ENCODE peak calls at places on chromosomes 1 and 21, in five cellular contexts. One of them, this sample, is unnamed.
A peak's percentile ranks its signal among the peaks of the same experiment; 100 is the strongest.

GRCh38 chr1:59738591-59739015 is 76.1 kb upstream of the HOOK1 start:
- DNase-seq in NT2/D1: no peak
- DNase-seq in K562: no peak
- DNase-seq in neural progenitor cell: no peak
- DNase-seq in IMR-90: peak; percentile 75
- DNase-seq in this sample: no peak

GRCh38 chr1:50438945-50439344 is 15.7 kb upstream of the DMRTA2 start:
- DNase-seq in K562: no peak
- DNase-seq in IMR-90: peak; percentile 20
- DNase-seq in neural progenitor cell: no peak
- DNase-seq in NT2/D1: no peak
- DNase-seq in this sample: no peak

GRCh38 chr1:235710665-235711064 is 61.1 kb upstream of the GNG4 start:
- DNase-seq in NT2/D1: no peak
- DNase-seq in IMR-90: no peak
- DNase-seq in K562: no peak
- DNase-seq in neural progenitor cell: peak; percentile 15
- DNase-seq in this sample: no peak

GRCh38 chr1:70994753-70995152 is 52.9 kb downstream of the PTGER3 start:
- DNase-seq in neural progenitor cell: no peak
- DNase-seq in IMR-90: no peak
- DNase-seq in K562: no peak
- DNase-seq in NT2/D1: no peak
- DNase-seq in this sample: no peak

GRCh38 chr1:237794071-237794470 is 96.7 kb downstream of the ZP4 start:
- DNase-seq in neural progenitor cell: no peak
- DNase-seq in NT2/D1: no peak
- DNase-seq in K562: no peak
- DNase-seq in IMR-90: no peak
- DNase-seq in this sample: no peak

GRCh38 chr1:99003911-99004269 is 771 bp downstream of the PLPPR5 start:
- DNase-seq in IMR-90: no peak
- DNase-seq in NT2/D1: no peak
- DNase-seq in K562: no peak
- DNase-seq in neural progenitor cell: peak; percentile 28
- DNase-seq in this sample: peak; percentile 62

GRCh38 chr21:17495680-17496079 is 17.2 kb upstream of the CXADR start:
- DNase-seq in K562: no peak
- DNase-seq in IMR-90: no peak
- DNase-seq in neural progenitor cell: peak; percentile 47
- DNase-seq in NT2/D1: no peak
- DNase-seq in this sample: no peak

GRCh38 chr1:200290010-200290685 is 119.7 kb downstream of the ZNF281 start:
- DNase-seq in K562: no peak
- DNase-seq in IMR-90: no peak
- DNase-seq in NT2/D1: peak; percentile 79
- DNase-seq in neural progenitor cell: peak; percentile 54
- DNase-seq in this sample: no peak

GRCh38 chr1:39776400-39776713 is 5.2 kb upstream of the OXCT2 start:
- DNase-seq in K562: no peak
- DNase-seq in NT2/D1: no peak
- DNase-seq in IMR-90: no peak
- DNase-seq in neural progenitor cell: no peak
- DNase-seq in this sample: peak; percentile 81

GRCh38 chr1:22500476-22500875 is 48.8 kb downstream of the ZBTB40 start:
- DNase-seq in neural progenitor cell: no peak
- DNase-seq in K562: no peak
- DNase-seq in NT2/D1: no peak
- DNase-seq in IMR-90: peak; percentile 59
- DNase-seq in this sample: no peak

GRCh38 chr1:109901508-109902145 is 9.0 kb upstream of the CSF1 start:
- DNase-seq in IMR-90: no peak
- DNase-seq in NT2/D1: no peak
- DNase-seq in neural progenitor cell: no peak
- DNase-seq in K562: peak; percentile 91
- DNase-seq in this sample: no peak

GRCh38 chr1:150366416-150367296 is 2.7 kb downstream of the RPRD2 start:
- DNase-seq in K562: no peak
- DNase-seq in neural progenitor cell: no peak
- DNase-seq in NT2/D1: no peak
- DNase-seq in IMR-90: peak; percentile 48
- DNase-seq in this sample: no peak

GRCh38 chr1:175413367-175413766 is 220.8 kb upstream of the KIAA0040 start:
- DNase-seq in NT2/D1: no peak
- DNase-seq in neural progenitor cell: no peak
- DNase-seq in K562: no peak
- DNase-seq in IMR-90: no peak
- DNase-seq in this sample: no peak

GRCh38 chr1:179775009-179775408 is 31.9 kb downstream of the FAM163A start:
- DNase-seq in K562: peak; percentile 54
- DNase-seq in neural progenitor cell: no peak
- DNase-seq in IMR-90: no peak
- DNase-seq in NT2/D1: no peak
- DNase-seq in this sample: no peak

GRCh38 chr1:14980801-14981200 is 172.7 kb upstream of the TMEM51 start:
- DNase-seq in NT2/D1: no peak
- DNase-seq in neural progenitor cell: peak; percentile 36
- DNase-seq in K562: no peak
- DNase-seq in IMR-90: peak; percentile 56
- DNase-seq in this sample: peak; percentile 83

GRCh38 chr1:91752324-91752723 is 133.6 kb downstream of the TGFBR3 start:
- DNase-seq in neural progenitor cell: no peak
- DNase-seq in IMR-90: no peak
- DNase-seq in K562: no peak
- DNase-seq in NT2/D1: no peak
- DNase-seq in this sample: no peak

GRCh38 chr1:210908257-210908656 is 225.7 kb downstream of the KCNH1 start:
- DNase-seq in NT2/D1: no peak
- DNase-seq in neural progenitor cell: no peak
- DNase-seq in K562: no peak
- DNase-seq in IMR-90: no peak
- DNase-seq in this sample: no peak

GRCh38 chr1:32893198-32894018 is 7.1 kb downstream of the HPCA start:
- DNase-seq in K562: peak; percentile 84
- DNase-seq in neural progenitor cell: peak; percentile 86
- DNase-seq in IMR-90: peak; percentile 20
- DNase-seq in NT2/D1: peak; percentile 55
- DNase-seq in this sample: peak; percentile 83

GRCh38 chr21:14591882-14592281 is 45.8 kb upstream of the SAMSN1 start:
- DNase-seq in NT2/D1: no peak
- DNase-seq in IMR-90: no peak
- DNase-seq in K562: no peak
- DNase-seq in neural progenitor cell: no peak
- DNase-seq in this sample: no peak

GRCh38 chr1:116254001-116254400 is 119.0 kb upstream of the ATP1A1 start:
- DNase-seq in NT2/D1: no peak
- DNase-seq in IMR-90: no peak
- DNase-seq in neural progenitor cell: no peak
- DNase-seq in K562: no peak
- DNase-seq in this sample: no peak

GRCh38 chr1:38942664-38943428 is 1.2 kb upstream of the RHBDL2 start:
- DNase-seq in IMR-90: no peak
- DNase-seq in K562: no peak
- DNase-seq in NT2/D1: no peak
- DNase-seq in neural progenitor cell: no peak
- DNase-seq in this sample: no peak

GRCh38 chr1:7454052-7454815 is 316.9 kb upstream of the VAMP3 start:
- DNase-seq in neural progenitor cell: peak; percentile 27
- DNase-seq in NT2/D1: no peak
- DNase-seq in K562: no peak
- DNase-seq in IMR-90: peak; percentile 39
- DNase-seq in this sample: no peak

DNA sequence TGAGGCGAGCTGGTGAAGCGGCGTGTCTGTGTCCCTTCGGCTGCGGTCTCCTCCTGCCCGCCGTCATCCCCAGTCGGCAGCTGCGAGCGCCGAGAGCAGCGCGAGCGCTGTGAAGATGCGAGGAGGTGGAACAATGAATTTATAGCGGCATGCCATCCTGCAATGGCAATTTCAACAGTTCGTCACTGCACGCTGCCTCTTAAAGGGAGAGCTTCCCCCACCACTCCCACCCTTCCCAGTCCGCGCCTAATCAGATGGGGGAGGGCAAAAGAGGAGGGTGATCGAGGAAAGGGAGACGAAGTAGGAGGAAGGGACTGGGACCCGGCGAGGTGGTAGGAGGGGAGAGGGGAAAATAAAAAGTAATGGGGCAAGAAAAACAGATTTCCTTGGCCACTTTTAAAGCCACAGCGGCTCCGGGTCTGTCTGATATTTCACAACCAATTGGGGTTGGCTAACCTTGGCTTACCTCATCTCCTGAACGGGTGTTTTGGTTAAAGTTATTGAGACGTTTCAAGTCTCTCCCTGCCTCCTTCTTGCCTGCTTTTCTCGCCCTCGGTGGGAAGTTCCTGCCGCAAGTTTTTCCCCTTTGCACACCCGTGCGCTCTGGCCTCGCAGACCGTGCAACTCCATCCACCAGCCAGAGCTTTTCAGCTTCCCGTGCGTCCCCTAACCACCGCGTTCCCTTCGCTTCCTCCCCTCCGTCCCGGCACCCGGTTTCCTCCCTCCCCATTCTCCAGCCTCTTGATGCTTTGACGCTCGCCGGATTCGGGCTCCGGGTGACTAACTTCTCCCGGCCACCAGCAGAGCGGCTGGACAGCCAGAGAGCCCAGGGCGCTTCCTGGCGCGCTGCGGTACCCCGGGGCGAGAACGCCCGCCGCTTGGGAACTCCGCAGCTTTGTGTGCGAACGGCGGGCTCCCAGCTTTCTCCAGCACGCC is at the start of gene ADAMTS5:
- DNase-seq in neural progenitor cell: peak; percentile 68
- DNase-seq in K562: no peak
- DNase-seq in IMR-90: peak; percentile 69
- DNase-seq in NT2/D1: no peak
- DNase-seq in this sample: peak; percentile 87
- H3K9ac ChIP-seq in neural progenitor cell: no peak within 1 kb of the TSS
- H3K9ac ChIP-seq in K562: no peak within 1 kb of the TSS
- H3K9ac ChIP-seq in IMR-90: peak within 1 kb of the TSS; percentile 77
- H3K9ac ChIP-seq in NT2/D1: peak within 1 kb of the TSS; percentile 69
- H3K9ac ChIP-seq in this sample: peak within 1 kb of the TSS; percentile 34

GRCh38 chr1:243474384-243474851 is 218.6 kb downstream of the SDCCAG8 start:
- DNase-seq in IMR-90: no peak
- DNase-seq in K562: no peak
- DNase-seq in NT2/D1: no peak
- DNase-seq in neural progenitor cell: peak; percentile 47
- DNase-seq in this sample: peak; percentile 74
- H3K9ac ChIP-seq in IMR-90: no peak overlapping the region
- H3K9ac ChIP-seq in K562: no peak overlapping the region
- H3K9ac ChIP-seq in NT2/D1: no peak overlapping the region
- H3K9ac ChIP-seq in neural progenitor cell: no peak overlapping the region
- H3K9ac ChIP-seq in this sample: no peak overlapping the region

DNA sequence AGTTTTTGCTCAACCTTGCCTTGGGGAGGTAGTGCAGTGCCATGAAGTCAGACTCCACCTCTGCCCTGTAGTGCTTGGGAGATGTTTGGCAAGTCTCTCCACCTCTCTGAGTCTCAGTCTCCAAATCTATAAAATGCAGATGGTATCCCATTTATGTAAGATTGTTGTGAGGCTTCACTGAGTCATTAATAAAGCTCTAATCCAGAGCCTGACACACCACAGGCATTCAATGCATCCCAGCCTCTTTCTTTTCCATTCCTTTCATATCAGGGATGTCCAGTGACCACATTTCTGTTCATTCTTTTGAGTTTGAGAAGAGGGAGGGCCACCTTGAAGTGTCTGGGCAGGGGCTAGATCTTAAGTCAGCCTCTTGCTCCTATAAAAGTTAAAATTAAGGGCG is 37.6 kb upstream of the LMO4 start:
- DNase-seq in NT2/D1: no peak
- DNase-seq in IMR-90: peak; percentile 45
- DNase-seq in neural progenitor cell: no peak
- DNase-seq in K562: no peak
- DNase-seq in this sample: no peak
- H3K9ac ChIP-seq in NT2/D1: no peak overlapping the region
- H3K9ac ChIP-seq in IMR-90: no peak overlapping the region
- H3K9ac ChIP-seq in neural progenitor cell: no peak overlapping the region
- H3K9ac ChIP-seq in K562: no peak overlapping the region
- H3K9ac ChIP-seq in this sample: no peak overlapping the region

GRCh38 chr1:17553970-17554369 is 14.5 kb downstream of the ARHGEF10L start:
- DNase-seq in neural progenitor cell: no peak
- DNase-seq in IMR-90: peak; percentile 85
- DNase-seq in K562: no peak
- DNase-seq in NT2/D1: no peak
- DNase-seq in this sample: no peak
- H3K9ac ChIP-seq in neural progenitor cell: no peak overlapping the region
- H3K9ac ChIP-seq in IMR-90: no peak overlapping the region
- H3K9ac ChIP-seq in K562: no peak overlapping the region
- H3K9ac ChIP-seq in NT2/D1: no peak overlapping the region
- H3K9ac ChIP-seq in this sample: no peak overlapping the region

DNA sequence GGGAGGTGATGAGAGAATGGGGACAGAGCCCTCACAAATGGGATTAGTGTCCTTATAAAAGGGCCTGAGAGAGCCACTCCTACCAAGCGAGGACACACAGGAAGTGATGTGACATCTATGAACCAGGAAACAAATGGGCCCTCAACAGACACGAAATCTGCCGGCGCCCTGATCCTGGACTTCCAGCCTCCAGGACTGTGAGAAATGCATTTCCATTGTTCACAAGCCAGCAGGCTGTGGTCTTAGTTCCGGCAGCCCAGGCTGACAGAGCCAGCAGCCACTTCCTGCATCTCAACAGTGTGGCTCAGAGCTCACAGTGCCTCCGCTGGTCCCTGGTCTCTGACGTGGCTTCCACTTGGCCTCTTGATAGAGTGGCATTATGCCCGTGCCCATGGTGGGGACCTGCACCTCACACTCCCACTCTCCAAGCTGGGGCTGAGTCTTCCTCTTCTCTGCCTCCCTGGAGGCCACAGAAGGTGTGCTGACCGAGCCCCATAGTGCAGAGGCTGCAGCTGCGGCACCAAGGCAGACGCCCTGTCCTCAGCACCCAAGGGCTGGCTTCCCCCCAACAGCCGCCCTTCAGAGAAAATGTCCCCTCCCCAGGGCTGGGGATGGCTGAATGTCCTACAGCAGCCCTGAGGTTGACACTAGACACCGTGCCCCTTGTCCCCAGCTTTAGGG is 44.9 kb downstream of the ACOT7 start:
- DNase-seq in NT2/D1: no peak
- DNase-seq in neural progenitor cell: peak; percentile 55
- DNase-seq in IMR-90: peak; percentile 32
- DNase-seq in K562: no peak
- DNase-seq in this sample: no peak
- H3K9ac ChIP-seq in NT2/D1: no peak overlapping the region
- H3K9ac ChIP-seq in neural progenitor cell: no peak overlapping the region
- H3K9ac ChIP-seq in IMR-90: no peak overlapping the region
- H3K9ac ChIP-seq in K562: peak overlapping the region; percentile 0
- H3K9ac ChIP-seq in this sample: no peak overlapping the region

DNA sequence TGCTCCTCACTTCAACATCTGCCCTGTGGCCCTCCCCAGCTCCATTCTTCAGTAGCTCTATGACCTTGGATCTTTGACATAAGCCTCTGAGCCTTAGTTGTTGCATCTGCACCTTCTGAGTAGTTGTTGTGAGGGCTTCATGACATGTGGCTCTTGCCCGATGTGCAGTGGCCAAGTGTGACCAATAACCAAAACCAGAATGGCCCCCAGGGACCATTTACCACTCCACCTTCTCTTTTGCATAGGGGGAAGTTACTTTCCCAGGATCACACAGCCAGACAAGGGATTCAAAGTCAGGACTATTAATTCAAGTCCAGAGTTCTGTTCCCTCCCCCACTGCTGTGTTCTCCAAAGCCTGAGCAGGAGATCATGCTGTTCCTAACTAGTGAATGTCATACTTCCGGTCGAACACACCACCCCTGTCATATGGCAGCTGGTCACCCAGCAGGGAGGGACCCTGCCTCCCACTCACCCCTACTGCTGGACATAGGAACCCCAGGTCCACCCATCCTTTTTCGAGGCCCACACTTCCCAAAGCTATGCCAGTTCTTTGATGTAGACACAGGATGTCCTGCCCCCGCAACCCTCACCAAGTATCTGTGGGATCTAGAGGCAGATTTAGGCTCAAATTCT is 4.0 kb downstream of the FGR start:
- DNase-seq in IMR-90: no peak
- DNase-seq in NT2/D1: no peak
- DNase-seq in neural progenitor cell: no peak
- DNase-seq in K562: no peak
- DNase-seq in this sample: peak; percentile 84
- H3K9ac ChIP-seq in IMR-90: no peak overlapping the region
- H3K9ac ChIP-seq in NT2/D1: no peak overlapping the region
- H3K9ac ChIP-seq in neural progenitor cell: no peak overlapping the region
- H3K9ac ChIP-seq in K562: no peak overlapping the region
- H3K9ac ChIP-seq in this sample: peak overlapping the region; percentile 34